ENCODE peak calls at places on chromosomes 16 and 17, in five cellular contexts. G, Y, H, A and T are unnamed samples.

GRCh38 chr17:39966771-39967170 is 4.0 kb downstream of the GSDMA start:
- DNase-seq in G (no peak), Y (no peak), H (no peak), A (no peak), T (no peak)

GRCh38 chr16:85227924-85228462 is 115.7 kb upstream of the CIBAR2 start:
- DNase-seq in G (no peak), Y (peak), H (peak), A (no peak), T (no peak)

GRCh38 chr16:73166394-73166971 is 118.6 kb upstream of the ZFHX3 start:
- DNase-seq in G (no peak), Y (peak), H (no peak), A (no peak), T (no peak)

GRCh38 chr17:20852541-20853370 is 190.1 kb downstream of the USP22 start:
- DNase-seq in G (peak), Y (peak), H (no peak), A (peak), T (no peak)

GRCh38 chr17:12528036-12528435 is 137.7 kb upstream of the MYOCD start:
- DNase-seq in G (no peak), Y (no peak), H (no peak), A (no peak), T (no peak)

GRCh38 chr16:22206847-22207714 is 1.0 kb downstream of the EEF2K start:
- DNase-seq in G (peak), Y (peak), H (peak), A (peak), T (peak)

GRCh38 chr16:57531635-57532220 is 4.6 kb downstream of the CCDC102A start:
- DNase-seq in G (no peak), Y (no peak), H (no peak), A (peak), T (no peak)

GRCh38 chr17:15108992-15109391 is 156.1 kb downstream of the PMP22 start:
- DNase-seq in G (no peak), Y (no peak), H (no peak), A (no peak), T (no peak)

GRCh38 chr17:17416400-17417360 is 60.1 kb upstream of the MED9 start:
- DNase-seq in G (no peak), Y (peak), H (peak), A (no peak), T (peak)

GRCh38 chr16:57406881-57407280 is 2.3 kb downstream of the CCL17 start:
- DNase-seq in G (no peak), Y (peak), H (no peak), A (no peak), T (no peak)

GRCh38 chr17:76557368-76558209 is 17.7 kb downstream of the PRCD start:
- DNase-seq in G (peak), Y (peak), H (peak), A (peak), T (peak)
- H3K4me3 ChIP-seq in G (peak), Y (peak), H (peak), A (peak), T (peak)

GRCh38 chr17:81364278-81365147 is 30.7 kb upstream of the BAHCC1 start:
- DNase-seq in G (no peak), Y (no peak), H (no peak), A (no peak), T (no peak)

GRCh38 chr17:81365148-81365600 is 30.1 kb upstream of the BAHCC1 start:
- DNase-seq in G (peak), Y (no peak), H (peak), A (peak), T (no peak)

GRCh38 chr17:81367171-81367570 is 28.1 kb upstream of the BAHCC1 start:
- DNase-seq in G (no peak), Y (peak), H (no peak), A (no peak), T (no peak)

GRCh38 chr17:81366648-81367047 is 28.6 kb upstream of the BAHCC1 start:
- DNase-seq in G (no peak), Y (peak), H (no peak), A (no peak), T (no peak)

DNA sequence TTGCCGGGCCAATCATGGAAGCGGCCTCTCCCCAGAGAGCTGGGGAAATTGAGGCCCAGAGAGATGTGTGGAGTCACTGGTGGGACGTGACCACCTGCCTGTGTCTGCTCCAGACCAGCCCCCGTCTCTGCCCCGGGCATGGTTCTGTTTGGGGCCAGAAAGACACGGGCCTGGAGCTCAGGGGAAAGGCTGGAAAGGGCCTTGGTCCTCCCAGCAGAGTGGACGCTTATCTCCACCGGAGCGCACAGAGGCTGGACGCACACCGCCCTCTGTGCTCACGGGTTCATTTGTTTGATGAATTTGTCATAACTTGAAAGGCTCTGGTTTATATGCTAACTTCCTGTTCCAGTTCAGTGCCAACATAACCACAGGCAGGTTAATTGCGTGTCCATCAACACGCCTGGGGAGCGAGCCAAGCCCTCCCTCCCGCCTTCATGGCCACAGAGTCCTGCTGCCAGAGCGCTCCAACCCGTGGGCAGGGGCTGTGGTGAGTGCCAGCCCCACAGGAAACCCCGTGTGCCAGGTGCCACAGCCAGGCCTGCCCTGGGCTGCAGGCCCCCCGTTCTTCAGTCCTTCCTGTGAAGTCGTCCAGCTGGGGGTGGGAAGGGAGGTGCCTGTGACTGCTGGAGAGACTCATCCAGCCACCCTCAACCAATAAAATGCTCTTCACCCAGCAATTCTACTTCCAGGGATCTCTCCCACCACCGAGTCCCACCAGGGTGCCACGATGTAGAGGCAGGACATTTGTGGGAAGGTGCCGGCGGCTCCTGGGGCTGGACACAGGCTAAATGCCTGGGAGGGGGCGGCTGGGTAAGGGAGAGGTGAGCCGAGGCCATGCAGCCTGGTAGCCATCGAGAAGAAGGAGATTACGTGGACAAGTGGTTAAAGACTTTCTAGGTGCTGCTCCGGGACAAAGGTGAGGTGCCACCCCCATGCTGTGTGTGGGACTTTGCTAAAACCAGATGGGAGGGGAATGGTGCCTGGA is 29.4 kb upstream of the BAHCC1 start:
- DNase-seq in G (no peak), Y (peak), H (peak), A (peak), T (no peak)
- TF ChIP-seq POLR2A in G (no peak), Y (no peak), H (no peak), A (peak), T (no peak)

GRCh38 chr16:79183571-79183970 is 417.0 kb downstream of the MAF start:
- DNase-seq in G (no peak), Y (no peak), H (no peak), A (no peak), T (no peak)

GRCh38 chr16:79185681-79186080 is 414.9 kb downstream of the MAF start:
- DNase-seq in G (no peak), Y (no peak), H (no peak), A (no peak), T (no peak)

GRCh38 chr16:79181419-79181818 is 419.1 kb downstream of the MAF start:
- DNase-seq in G (no peak), Y (no peak), H (no peak), A (no peak), T (no peak)

GRCh38 chr16:79184464-79184863 is 416.1 kb downstream of the MAF start:
- DNase-seq in G (no peak), Y (no peak), H (no peak), A (no peak), T (no peak)

DNA sequence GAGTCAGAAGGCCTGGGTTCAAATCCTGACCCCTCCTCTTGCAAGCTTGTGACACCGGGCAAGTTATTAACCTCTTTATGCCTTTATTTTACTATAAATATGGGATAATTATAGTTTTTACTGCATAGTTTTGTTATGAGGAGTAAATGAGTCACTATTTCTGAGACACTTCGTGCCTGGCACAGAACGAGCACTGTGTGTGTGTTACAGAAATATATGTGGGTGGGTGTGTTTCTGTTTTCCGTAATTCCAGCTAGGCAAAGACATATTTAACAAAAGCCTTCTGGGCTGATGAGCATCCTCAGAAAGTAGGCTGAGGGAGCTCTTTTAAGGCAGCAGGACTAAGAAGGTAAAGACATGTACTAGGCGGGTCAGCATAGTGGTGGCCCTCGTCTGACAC is 417.9 kb downstream of the MAF start:
- DNase-seq in G (no peak), Y (no peak), H (no peak), A (no peak), T (no peak)
- TF ChIP-seq CTCF in G (no peak), Y (no peak), H (no peak), A (no peak), T (no peak)

GRCh38 chr16:31697744-31698125 is 170.0 kb downstream of the AHSP start:
- DNase-seq in G (no peak), Y (no peak), H (no peak), A (no peak), T (no peak)

GRCh38 chr16:31694461-31694860 is 166.8 kb downstream of the AHSP start:
- DNase-seq in G (no peak), Y (no peak), H (no peak), A (no peak), T (no peak)

GRCh38 chr16:31693733-31694132 is 166.0 kb downstream of the AHSP start:
- DNase-seq in G (no peak), Y (no peak), H (no peak), A (no peak), T (no peak)

GRCh38 chr16:31696968-31697743 is 169.5 kb downstream of the AHSP start:
- DNase-seq in G (no peak), Y (peak), H (no peak), A (no peak), T (no peak)

DNA sequence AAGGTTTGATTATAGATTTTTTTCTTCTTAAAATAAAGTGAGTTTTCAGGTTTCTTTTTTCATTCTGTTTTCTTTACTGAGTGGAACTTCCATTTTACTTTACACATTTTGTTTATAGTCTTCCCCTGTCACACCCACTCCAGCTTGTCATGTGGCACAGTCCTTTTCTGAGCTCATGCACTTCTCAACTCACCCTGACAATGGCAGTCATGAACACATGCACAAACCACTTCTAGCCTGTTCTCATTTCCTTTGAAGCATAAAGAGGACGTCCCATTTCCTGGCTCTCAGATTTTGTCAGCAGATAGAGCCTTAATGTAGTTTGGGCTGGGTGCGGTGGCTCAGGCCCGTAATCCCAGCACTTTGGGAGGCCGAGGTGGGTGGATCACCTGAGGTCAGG is 168.0 kb downstream of the AHSP start:
- DNase-seq in G (no peak), Y (peak), H (no peak), A (no peak), T (no peak)
- H3K4me3 ChIP-seq in G (no peak), Y (no peak), H (no peak), A (no peak), T (no peak)

GRCh38 chr17:45313927-45314760 is 2.7 kb downstream of the MAP3K14 start:
- DNase-seq in G (no peak), Y (no peak), H (no peak), A (no peak), T (no peak)
- TF ChIP-seq POLR2A in G (no peak), Y (no peak), H (no peak), A (no peak), T (no peak)

GRCh38 chr16:87812200-87812656 is 46.4 kb upstream of the KLHDC4 start:
- DNase-seq in G (no peak), Y (no peak), H (no peak), A (no peak), T (no peak)

GRCh38 chr16:87818533-87819161 is 50.7 kb downstream of the SLC7A5 start:
- DNase-seq in G (no peak), Y (no peak), H (no peak), A (no peak), T (no peak)

GRCh38 chr16:87817910-87818309 is 51.4 kb downstream of the SLC7A5 start:
- DNase-seq in G (no peak), Y (no peak), H (no peak), A (no peak), T (no peak)

GRCh38 chr16:87816507-87817100 is 50.8 kb upstream of the KLHDC4 start:
- DNase-seq in G (no peak), Y (peak), H (no peak), A (no peak), T (no peak)

GRCh38 chr16:87815567-87815966 is 49.8 kb upstream of the KLHDC4 start:
- DNase-seq in G (no peak), Y (no peak), H (no peak), A (no peak), T (peak)
- TF ChIP-seq CTCF in G (no peak), Y (no peak), H (no peak), A (no peak), T (peak)

GRCh38 chr17:42248351-42249179 is 27.6 kb downstream of the STAT5B start:
- DNase-seq in G (peak), Y (peak), H (peak), A (peak), T (peak)
- H3K4me3 ChIP-seq in G (peak), Y (peak), H (no peak), A (peak), T (peak)

GRCh38 chr17:36602030-36602737 is 801 bp downstream of the MRM1 start:
- DNase-seq in G (no peak), Y (peak), H (no peak), A (peak), T (no peak)

GRCh38 chr17:36600936-36601302 is 464 bp upstream of the MRM1 start:
- DNase-seq in G (no peak), Y (no peak), H (no peak), A (no peak), T (no peak)

GRCh38 chr17:36600477-36600876 is 906 bp upstream of the MRM1 start:
- DNase-seq in G (no peak), Y (no peak), H (no peak), A (no peak), T (no peak)

GRCh38 chr17:36602924-36603384 is 1.6 kb downstream of the MRM1 start:
- DNase-seq in G (no peak), Y (peak), H (peak), A (peak), T (peak)

DNA sequence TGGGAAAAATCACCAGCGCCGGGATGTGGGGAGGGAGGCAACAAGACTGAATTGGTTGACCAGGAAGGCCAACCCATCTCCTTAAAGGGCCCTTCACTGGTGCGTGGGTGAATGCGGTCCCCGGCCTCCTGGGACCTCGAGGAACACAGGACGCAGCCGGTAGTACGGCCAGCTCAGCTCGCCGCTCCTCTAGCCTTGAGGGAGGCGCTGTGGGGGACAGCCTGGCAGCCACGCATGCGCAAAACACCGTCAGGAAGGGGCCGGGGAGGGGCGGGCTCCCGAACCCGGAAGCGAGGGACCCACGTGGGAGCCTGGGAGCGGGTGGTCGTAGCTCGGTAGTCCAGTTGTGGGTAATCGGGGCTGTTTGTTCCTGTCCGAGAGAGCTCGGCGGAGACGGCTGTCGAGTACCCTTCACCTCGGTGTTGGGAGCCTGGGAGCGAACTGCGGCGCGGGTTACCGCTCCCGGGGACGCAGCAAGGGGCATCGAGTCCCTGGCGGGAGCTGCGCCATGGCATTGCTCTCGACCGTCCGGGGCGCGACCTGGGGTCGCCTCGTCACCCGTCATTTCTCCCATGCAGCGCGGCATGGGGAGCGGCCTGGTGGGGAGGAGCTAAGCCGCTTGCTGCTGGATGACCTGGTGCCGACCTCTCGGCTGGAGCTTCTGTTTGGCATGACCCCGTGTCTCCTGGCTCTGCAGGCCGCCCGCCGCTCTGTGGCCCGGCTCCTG is at the start of gene MRM1:
- DNase-seq in G (peak), Y (peak), H (peak), A (peak), T (peak)
- TF ChIP-seq POLR2A in G (peak), Y (peak), H (no peak), A (peak), T (peak)